ENCODE peak calls at places on chromosomes 11 and 22, in eight cellular contexts. I, M, F, Y, V, X, B and E are unnamed samples.

GRCh38 chr11:80307676-80308075 is 866.8 kb upstream of the TENM4 start:
- DNase-seq in I (no peak), M (no peak), F (no peak), Y (no peak), V (no peak), X (no peak), B (no peak), E (no peak)

GRCh38 chr22:25076281-25076680 is 123.4 kb upstream of the CRYBB3 start:
- DNase-seq in I (peak), M (no peak), F (no peak), Y (no peak), V (no peak), X (no peak), B (no peak), E (no peak)

GRCh38 chr11:77154381-77155081 is 26.5 kb downstream of the MYO7A start:
- DNase-seq in I (no peak), M (peak), F (no peak), Y (no peak), V (no peak), X (peak), B (peak), E (no peak)

GRCh38 chr11:104891135-104891534 is 7.1 kb downstream of the CASP12 start:
- DNase-seq in I (no peak), M (peak), F (no peak), Y (peak), V (no peak), X (no peak), B (no peak), E (peak)

GRCh38 chr11:63892233-63892632 is 24.7 kb downstream of the RCOR2 start:
- DNase-seq in I (no peak), M (no peak), F (peak), Y (no peak), V (no peak), X (no peak), B (no peak), E (peak)

GRCh38 chr22:47095395-47096122 is 333.1 kb downstream of the TBC1D22A start:
- DNase-seq in I (peak), M (no peak), F (no peak), Y (no peak), V (no peak), X (no peak), B (no peak), E (peak)

GRCh38 chr11:121318848-121319834 is 26.6 kb downstream of the SC5D start:
- DNase-seq in I (no peak), M (peak), F (peak), Y (peak), V (peak), X (peak), B (no peak), E (peak)

GRCh38 chr11:2215230-2215560 is 43.6 kb upstream of the TH start:
- DNase-seq in I (no peak), M (no peak), F (no peak), Y (no peak), V (no peak), X (peak), B (no peak), E (no peak)

GRCh38 chr22:32737811-32738210 is 63.7 kb upstream of the TIMP3 start:
- DNase-seq in I (no peak), M (no peak), F (peak), Y (no peak), V (no peak), X (no peak), B (no peak), E (peak)

GRCh38 chr11:57427692-57428082 is 766 bp upstream of the SLC43A3 start:
- DNase-seq in I (no peak), M (no peak), F (no peak), Y (peak), V (no peak), X (peak), B (peak), E (no peak)

GRCh38 chr22:50189849-50190181 is 4.1 kb downstream of the TRABD start:
- DNase-seq in I (no peak), M (no peak), F (no peak), Y (no peak), V (no peak), X (no peak), B (no peak), E (no peak)